ENCODE peak calls at places on chromosomes 12 and 14, in eight cellular contexts. One of them, this sample, is unnamed.

GRCh38 chr12:98440165-98440581 is 75.2 kb upstream of the TMPO start:
- DNase-seq in left ventricle myocardium inferior: peak
- DNase-seq in hepatocyte: peak
- DNase-seq in epithelial cell of proximal tubule: peak
- DNase-seq in heart left ventricle: peak
- DNase-seq in kidney: no peak
- DNase-seq in NT2/D1: no peak
- DNase-seq in cardiac muscle cell: no peak
- DNase-seq in this sample: peak

GRCh38 chr12:56152132-56152755 is at the start of gene MYL6B:
- DNase-seq in NT2/D1: peak
- DNase-seq in cardiac muscle cell: peak
- DNase-seq in heart left ventricle: peak
- DNase-seq in left ventricle myocardium inferior: peak
- DNase-seq in hepatocyte: peak
- DNase-seq in epithelial cell of proximal tubule: no peak
- DNase-seq in kidney: peak
- DNase-seq in this sample: peak

GRCh38 chr12:50276912-50277671 is 6.2 kb downstream of the LIMA1 start:
- DNase-seq in NT2/D1: no peak
- DNase-seq in kidney: no peak
- DNase-seq in left ventricle myocardium inferior: no peak
- DNase-seq in cardiac muscle cell: no peak
- DNase-seq in epithelial cell of proximal tubule: no peak
- DNase-seq in heart left ventricle: no peak
- DNase-seq in hepatocyte: no peak
- DNase-seq in this sample: no peak

GRCh38 chr14:58752782-58753181 is 115.0 kb downstream of the DACT1 start:
- DNase-seq in cardiac muscle cell: no peak
- DNase-seq in left ventricle myocardium inferior: peak
- DNase-seq in hepatocyte: no peak
- DNase-seq in NT2/D1: no peak
- DNase-seq in epithelial cell of proximal tubule: peak
- DNase-seq in kidney: peak
- DNase-seq in heart left ventricle: peak
- DNase-seq in this sample: peak

GRCh38 chr14:94992046-94992445 is 165.3 kb downstream of the DICER1 start:
- DNase-seq in kidney: no peak
- DNase-seq in heart left ventricle: no peak
- DNase-seq in epithelial cell of proximal tubule: no peak
- DNase-seq in cardiac muscle cell: no peak
- DNase-seq in hepatocyte: no peak
- DNase-seq in NT2/D1: no peak
- DNase-seq in left ventricle myocardium inferior: no peak
- DNase-seq in this sample: no peak

GRCh38 chr12:1575799-1576401 is 18.5 kb downstream of the FBXL14 start:
- DNase-seq in epithelial cell of proximal tubule: no peak
- DNase-seq in hepatocyte: peak
- DNase-seq in heart left ventricle: no peak
- DNase-seq in cardiac muscle cell: no peak
- DNase-seq in NT2/D1: no peak
- DNase-seq in kidney: no peak
- DNase-seq in left ventricle myocardium inferior: no peak
- DNase-seq in this sample: peak

GRCh38 chr14:86672071-86672470 is 1142.1 kb downstream of the FLRT2 start:
- DNase-seq in epithelial cell of proximal tubule: no peak
- DNase-seq in cardiac muscle cell: no peak
- DNase-seq in left ventricle myocardium inferior: no peak
- DNase-seq in kidney: no peak
- DNase-seq in heart left ventricle: no peak
- DNase-seq in NT2/D1: no peak
- DNase-seq in hepatocyte: no peak
- DNase-seq in this sample: no peak

GRCh38 chr14:20434701-20435453 is 1.1 kb downstream of the KLHL33 start:
- DNase-seq in kidney: peak
- DNase-seq in hepatocyte: no peak
- DNase-seq in epithelial cell of proximal tubule: no peak
- DNase-seq in left ventricle myocardium inferior: peak
- DNase-seq in heart left ventricle: peak
- DNase-seq in NT2/D1: no peak
- DNase-seq in cardiac muscle cell: no peak
- DNase-seq in this sample: peak

GRCh38 chr14:38505221-38506095 is 249.6 kb upstream of the CLEC14A start:
- DNase-seq in cardiac muscle cell: no peak
- DNase-seq in left ventricle myocardium inferior: no peak
- DNase-seq in epithelial cell of proximal tubule: no peak
- DNase-seq in hepatocyte: no peak
- DNase-seq in kidney: no peak
- DNase-seq in heart left ventricle: no peak
- DNase-seq in NT2/D1: no peak
- DNase-seq in this sample: no peak

GRCh38 chr14:73153272-73153671 is 17.0 kb downstream of the PSEN1 start:
- DNase-seq in cardiac muscle cell: no peak
- DNase-seq in heart left ventricle: no peak
- DNase-seq in hepatocyte: no peak
- DNase-seq in left ventricle myocardium inferior: no peak
- DNase-seq in epithelial cell of proximal tubule: no peak
- DNase-seq in NT2/D1: no peak
- DNase-seq in kidney: no peak
- DNase-seq in this sample: no peak

GRCh38 chr12:41250748-41251147 is 62.6 kb downstream of the PDZRN4 start:
- DNase-seq in hepatocyte: no peak
- DNase-seq in cardiac muscle cell: no peak
- DNase-seq in NT2/D1: no peak
- DNase-seq in kidney: no peak
- DNase-seq in heart left ventricle: no peak
- DNase-seq in epithelial cell of proximal tubule: no peak
- DNase-seq in left ventricle myocardium inferior: no peak
- DNase-seq in this sample: no peak

GRCh38 chr12:85951823-85952222 is 77.7 kb downstream of the NTS start:
- DNase-seq in heart left ventricle: no peak
- DNase-seq in cardiac muscle cell: no peak
- DNase-seq in kidney: no peak
- DNase-seq in NT2/D1: no peak
- DNase-seq in hepatocyte: peak
- DNase-seq in epithelial cell of proximal tubule: no peak
- DNase-seq in left ventricle myocardium inferior: no peak
- DNase-seq in this sample: no peak

GRCh38 chr14:54622189-54622958 is 55.4 kb downstream of the SAMD4A start:
- DNase-seq in epithelial cell of proximal tubule: no peak
- DNase-seq in hepatocyte: no peak
- DNase-seq in heart left ventricle: no peak
- DNase-seq in left ventricle myocardium inferior: no peak
- DNase-seq in kidney: no peak
- DNase-seq in NT2/D1: no peak
- DNase-seq in cardiac muscle cell: no peak
- DNase-seq in this sample: no peak

GRCh38 chr14:97719931-97720330 is 922.7 kb downstream of the VRK1 start:
- DNase-seq in kidney: no peak
- DNase-seq in NT2/D1: no peak
- DNase-seq in hepatocyte: no peak
- DNase-seq in heart left ventricle: no peak
- DNase-seq in cardiac muscle cell: no peak
- DNase-seq in epithelial cell of proximal tubule: no peak
- DNase-seq in left ventricle myocardium inferior: no peak
- DNase-seq in this sample: no peak

GRCh38 chr14:72201645-72202044 is 269.4 kb downstream of the RGS6 start:
- DNase-seq in kidney: no peak
- DNase-seq in hepatocyte: no peak
- DNase-seq in heart left ventricle: no peak
- DNase-seq in cardiac muscle cell: no peak
- DNase-seq in epithelial cell of proximal tubule: no peak
- DNase-seq in NT2/D1: no peak
- DNase-seq in left ventricle myocardium inferior: no peak
- DNase-seq in this sample: no peak

GRCh38 chr14:61558271-61558670 is 137.0 kb upstream of the HIF1A start:
- DNase-seq in left ventricle myocardium inferior: no peak
- DNase-seq in cardiac muscle cell: no peak
- DNase-seq in NT2/D1: no peak
- DNase-seq in hepatocyte: no peak
- DNase-seq in heart left ventricle: no peak
- DNase-seq in epithelial cell of proximal tubule: no peak
- DNase-seq in kidney: no peak
- DNase-seq in this sample: no peak

DNA sequence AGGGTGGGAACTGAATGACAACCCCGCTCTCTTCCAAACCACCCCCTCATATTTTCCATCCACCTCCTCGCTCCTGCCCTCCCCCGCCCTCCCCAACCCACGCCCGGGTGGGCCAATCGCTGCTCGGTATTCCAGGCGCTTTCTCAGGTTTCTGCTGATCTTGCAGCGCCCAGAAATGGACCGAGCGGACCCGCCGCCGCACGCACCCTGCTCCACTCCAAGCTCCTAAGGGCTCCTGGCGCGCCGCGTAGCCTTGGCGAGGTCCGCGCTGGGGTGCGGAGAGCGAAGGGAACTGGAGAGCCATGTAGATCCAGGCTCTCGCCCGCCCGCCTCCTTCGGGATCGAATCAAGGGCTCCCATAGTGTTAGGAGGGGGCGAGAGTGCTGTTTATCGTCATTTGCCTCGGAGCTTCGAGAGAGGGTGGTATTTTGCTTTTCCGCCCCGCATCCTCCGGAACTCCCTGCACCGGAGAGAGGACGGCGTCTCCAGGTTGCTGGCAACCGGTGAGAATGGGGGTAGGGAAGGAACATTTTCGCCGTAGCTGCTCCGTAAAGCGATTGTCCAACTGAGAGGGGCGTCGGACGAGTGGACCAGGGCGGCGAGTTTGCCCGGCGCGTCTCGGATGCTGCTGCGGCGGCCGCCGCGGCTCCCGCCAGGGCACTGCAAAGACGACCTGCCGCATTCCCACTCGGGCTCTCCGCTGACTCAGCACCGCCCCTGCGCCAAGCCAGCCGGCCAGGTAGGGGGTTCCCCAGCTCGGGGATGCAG is at the start of gene KCNA1:
- DNase-seq in left ventricle myocardium inferior: no peak
- DNase-seq in hepatocyte: peak
- DNase-seq in NT2/D1: peak
- DNase-seq in heart left ventricle: no peak
- DNase-seq in epithelial cell of proximal tubule: no peak
- DNase-seq in kidney: peak
- DNase-seq in cardiac muscle cell: peak
- DNase-seq in this sample: no peak
- H3K4me3 ChIP-seq in left ventricle myocardium inferior: peak
- H3K4me3 ChIP-seq in hepatocyte: peak
- H3K4me3 ChIP-seq in NT2/D1: peak
- H3K4me3 ChIP-seq in heart left ventricle: peak
- H3K4me3 ChIP-seq in epithelial cell of proximal tubule: peak
- H3K4me3 ChIP-seq in kidney: peak
- H3K4me3 ChIP-seq in cardiac muscle cell: peak
- H3K4me3 ChIP-seq in this sample: peak

GRCh38 chr14:70672328-70672675 is 30.6 kb downstream of the TTC9 start:
- DNase-seq in cardiac muscle cell: no peak
- DNase-seq in heart left ventricle: no peak
- DNase-seq in kidney: no peak
- DNase-seq in epithelial cell of proximal tubule: no peak
- DNase-seq in NT2/D1: no peak
- DNase-seq in hepatocyte: no peak
- DNase-seq in left ventricle myocardium inferior: no peak
- DNase-seq in this sample: no peak
- H3K4me3 ChIP-seq in cardiac muscle cell: no peak
- H3K4me3 ChIP-seq in heart left ventricle: no peak
- H3K4me3 ChIP-seq in kidney: no peak
- H3K4me3 ChIP-seq in epithelial cell of proximal tubule: no peak
- H3K4me3 ChIP-seq in NT2/D1: no peak
- H3K4me3 ChIP-seq in hepatocyte: no peak
- H3K4me3 ChIP-seq in left ventricle myocardium inferior: no peak
- H3K4me3 ChIP-seq in this sample: no peak

GRCh38 chr12:12384601-12385321 is 27.9 kb downstream of the BORCS5 start:
- DNase-seq in kidney: no peak
- DNase-seq in hepatocyte: peak
- DNase-seq in epithelial cell of proximal tubule: no peak
- DNase-seq in cardiac muscle cell: peak
- DNase-seq in heart left ventricle: no peak
- DNase-seq in NT2/D1: peak
- DNase-seq in left ventricle myocardium inferior: no peak
- DNase-seq in this sample: no peak

GRCh38 chr12:12381982-12382381 is 25.1 kb downstream of the BORCS5 start:
- DNase-seq in kidney: no peak
- DNase-seq in left ventricle myocardium inferior: no peak
- DNase-seq in heart left ventricle: no peak
- DNase-seq in epithelial cell of proximal tubule: no peak
- DNase-seq in cardiac muscle cell: no peak
- DNase-seq in hepatocyte: no peak
- DNase-seq in NT2/D1: no peak
- DNase-seq in this sample: no peak

GRCh38 chr12:12392428-12392827 is 35.5 kb downstream of the BORCS5 start:
- DNase-seq in heart left ventricle: no peak
- DNase-seq in cardiac muscle cell: no peak
- DNase-seq in epithelial cell of proximal tubule: no peak
- DNase-seq in left ventricle myocardium inferior: no peak
- DNase-seq in kidney: no peak
- DNase-seq in NT2/D1: no peak
- DNase-seq in hepatocyte: peak
- DNase-seq in this sample: no peak

GRCh38 chr12:12387521-12387920 is 30.6 kb downstream of the BORCS5 start:
- DNase-seq in NT2/D1: no peak
- DNase-seq in epithelial cell of proximal tubule: no peak
- DNase-seq in left ventricle myocardium inferior: no peak
- DNase-seq in hepatocyte: no peak
- DNase-seq in cardiac muscle cell: no peak
- DNase-seq in heart left ventricle: no peak
- DNase-seq in kidney: no peak
- DNase-seq in this sample: no peak
- H3K4me3 ChIP-seq in NT2/D1: no peak
- H3K4me3 ChIP-seq in epithelial cell of proximal tubule: no peak
- H3K4me3 ChIP-seq in left ventricle myocardium inferior: no peak
- H3K4me3 ChIP-seq in hepatocyte: no peak
- H3K4me3 ChIP-seq in cardiac muscle cell: no peak
- H3K4me3 ChIP-seq in heart left ventricle: no peak
- H3K4me3 ChIP-seq in kidney: no peak
- H3K4me3 ChIP-seq in this sample: no peak

GRCh38 chr14:34711808-34712712 is 2.3 kb downstream of the CFL2 start:
- DNase-seq in NT2/D1: no peak
- DNase-seq in hepatocyte: no peak
- DNase-seq in kidney: no peak
- DNase-seq in heart left ventricle: no peak
- DNase-seq in cardiac muscle cell: no peak
- DNase-seq in left ventricle myocardium inferior: no peak
- DNase-seq in epithelial cell of proximal tubule: no peak
- DNase-seq in this sample: no peak

GRCh38 chr14:34710006-34710405 is 4.4 kb downstream of the CFL2 start:
- DNase-seq in heart left ventricle: no peak
- DNase-seq in kidney: no peak
- DNase-seq in NT2/D1: no peak
- DNase-seq in left ventricle myocardium inferior: no peak
- DNase-seq in epithelial cell of proximal tubule: no peak
- DNase-seq in hepatocyte: no peak
- DNase-seq in cardiac muscle cell: no peak
- DNase-seq in this sample: no peak

GRCh38 chr14:34710744-34711143 is 3.6 kb downstream of the CFL2 start:
- DNase-seq in left ventricle myocardium inferior: no peak
- DNase-seq in epithelial cell of proximal tubule: no peak
- DNase-seq in kidney: no peak
- DNase-seq in NT2/D1: no peak
- DNase-seq in hepatocyte: no peak
- DNase-seq in cardiac muscle cell: no peak
- DNase-seq in heart left ventricle: no peak
- DNase-seq in this sample: no peak

GRCh38 chr14:34713122-34713680 is 1.2 kb downstream of the CFL2 start:
- DNase-seq in heart left ventricle: no peak
- DNase-seq in hepatocyte: no peak
- DNase-seq in kidney: no peak
- DNase-seq in cardiac muscle cell: no peak
- DNase-seq in NT2/D1: no peak
- DNase-seq in left ventricle myocardium inferior: no peak
- DNase-seq in epithelial cell of proximal tubule: no peak
- DNase-seq in this sample: no peak

GRCh38 chr14:34711169-34711568 is 3.2 kb downstream of the CFL2 start:
- DNase-seq in NT2/D1: no peak
- DNase-seq in kidney: no peak
- DNase-seq in cardiac muscle cell: peak
- DNase-seq in left ventricle myocardium inferior: no peak
- DNase-seq in epithelial cell of proximal tubule: no peak
- DNase-seq in heart left ventricle: no peak
- DNase-seq in hepatocyte: peak
- DNase-seq in this sample: peak
- H3K4me3 ChIP-seq in NT2/D1: no peak
- H3K4me3 ChIP-seq in kidney: no peak
- H3K4me3 ChIP-seq in cardiac muscle cell: no peak
- H3K4me3 ChIP-seq in left ventricle myocardium inferior: peak
- H3K4me3 ChIP-seq in epithelial cell of proximal tubule: no peak
- H3K4me3 ChIP-seq in heart left ventricle: peak
- H3K4me3 ChIP-seq in hepatocyte: no peak
- H3K4me3 ChIP-seq in this sample: no peak